ENCODE peak calls at places on chromosomes 6 and 20, in five cellular contexts. H, X, B, S and L are unnamed samples.

GRCh38 chr6:7468382-7469081 is 72.9 kb upstream of the DSP start:
- DNase-seq in S (no peak), H (no peak), B (no peak), X (peak; percentile 3), L (no peak)

GRCh38 chr6:56040271-56040670 is 164.9 kb upstream of the BMP5 start:
- DNase-seq in H (no peak), B (no peak), X (no peak), S (no peak), L (no peak)

GRCh38 chr20:47773381-47773786 is 11.9 kb downstream of the SULF2 start:
- DNase-seq in H (no peak), B (no peak), S (no peak), X (no peak), L (no peak)

GRCh38 chr20:34874094-34874654 is 1.5 kb upstream of the GGT7 start:
- DNase-seq in X (peak; percentile 17), H (peak; percentile 77), S (peak; percentile 16), B (peak; percentile 9), L (peak; percentile 33)

GRCh38 chr6:4319992-4320683 is 184.8 kb upstream of the ECI2 start:
- DNase-seq in X (no peak), H (peak; percentile 86), B (no peak), S (no peak), L (no peak)

GRCh38 chr6:93644611-93645010 is 225.3 kb upstream of the EPHA7 start:
- DNase-seq in S (no peak), B (no peak), X (no peak), H (no peak), L (no peak)

GRCh38 chr6:166570929-166571699 is 15.4 kb downstream of the RAMACL start:
- DNase-seq in S (no peak), X (no peak), H (no peak), B (no peak), L (no peak)

GRCh38 chr6:33620158-33620583 is 951 bp upstream of the ITPR3 start:
- DNase-seq in B (peak; percentile 14), H (no peak), S (peak; percentile 13), X (no peak), L (peak; percentile 22)

GRCh38 chr6:12208190-12208589 is 82.0 kb upstream of the EDN1 start:
- DNase-seq in S (no peak), X (no peak), H (no peak), B (no peak), L (no peak)

GRCh38 chr6:11418290-11418905 is 119.2 kb upstream of the TMEM170B start:
- DNase-seq in S (no peak), H (no peak), X (no peak), B (no peak), L (no peak)

GRCh38 chr6:85506441-85507093 is 56.7 kb downstream of the NT5E start:
- DNase-seq in B (no peak), H (no peak), S (no peak), X (no peak), L (no peak)

GRCh38 chr20:62284448-62284847 is 18.3 kb upstream of the ADRM1 start:
- DNase-seq in B (no peak), X (no peak), S (no peak), H (no peak), L (no peak)

GRCh38 chr6:144993870-144994269 is 708.7 kb downstream of the UTRN start:
- DNase-seq in H (no peak), B (no peak), S (no peak), X (no peak), L (no peak)

GRCh38 chr6:30557683-30557981 is 537 bp downstream of the PRR3 start:
- DNase-seq in H (no peak), S (no peak), X (no peak), B (no peak), L (no peak)

GRCh38 chr6:169452117-169452868 is 198.6 kb upstream of the THBS2 start:
- DNase-seq in X (no peak), B (no peak), H (no peak), S (no peak), L (no peak)

GRCh38 chr6:41346435-41346834 is 11.0 kb downstream of the NCR2 start:
- DNase-seq in B (no peak), H (no peak), X (no peak), S (no peak), L (no peak)

GRCh38 chr6:39653631-39654030 is 71.6 kb downstream of the KIF6 start:
- DNase-seq in B (no peak), X (no peak), H (no peak), S (no peak), L (no peak)

GRCh38 chr6:142822882-142823578 is 121.9 kb downstream of the HIVEP2 start:
- DNase-seq in S (no peak), X (no peak), H (peak; percentile 90), B (no peak), L (no peak)

GRCh38 chr6:35081426-35081851 is 59.7 kb downstream of the TCP11 start:
- DNase-seq in B (no peak), S (no peak), X (no peak), H (no peak), L (no peak)

GRCh38 chr20:36862857-36863668 is 12.9 kb upstream of the TLDC2 start:
- DNase-seq in X (no peak), B (no peak), H (no peak), S (no peak), L (no peak)

GRCh38 chr20:41862023-41862422 is 243.8 kb upstream of the CHD6 start:
- DNase-seq in B (no peak), H (no peak), S (no peak), X (no peak), L (no peak)

GRCh38 chr6:77456531-77457248 is 6.6 kb downstream of the HTR1B start:
- DNase-seq in X (no peak), H (no peak), B (no peak), S (no peak), L (no peak)

GRCh38 chr6:117616971-117617765 is 14.9 kb upstream of the GOPC start:
- DNase-seq in X (no peak), S (no peak), H (no peak), B (peak; percentile 12), L (no peak)

GRCh38 chr6:6942826-6943225 is 164.9 kb upstream of the RREB1 start:
- DNase-seq in S (no peak), X (no peak), H (no peak), B (no peak), L (no peak)

GRCh38 chr6:146357578-146358340 is 185.9 kb upstream of the RAB32 start:
- DNase-seq in H (no peak), B (no peak), X (no peak), S (no peak), L (no peak)

GRCh38 chr6:83603560-83603959 is 91.2 kb downstream of the PRSS35 start:
- DNase-seq in B (no peak), H (no peak), S (no peak), X (no peak), L (no peak)

GRCh38 chr20:50704971-50705370 is 13.6 kb upstream of the RIPOR3 start:
- DNase-seq in S (no peak), B (no peak), X (no peak), H (no peak), L (no peak)

GRCh38 chr6:28982476-28983266 is 22.4 kb downstream of the ZNF311 start:
- DNase-seq in X (no peak), S (no peak), H (peak; percentile 78), B (no peak), L (no peak)

GRCh38 chr6:127550403-127550802 is 26.6 kb upstream of the C6orf58 start:
- DNase-seq in X (no peak), H (no peak), S (no peak), B (no peak), L (no peak)

GRCh38 chr6:42316390-42316970 is 98.8 kb upstream of the MRPS10 start:
- DNase-seq in X (no peak), B (no peak), H (no peak), S (no peak), L (no peak)

GRCh38 chr6:44245391-44245911 is 1.4 kb upstream of the HSP90AB1 start:
- DNase-seq in X (no peak), H (no peak), B (no peak), S (no peak), L (no peak)

GRCh38 chr6:16049178-16049577 is 79.7 kb upstream of the MYLIP start:
- DNase-seq in H (no peak), X (no peak), B (no peak), S (no peak), L (no peak)

GRCh38 chr20:35490736-35491181 is 35.4 kb downstream of the CEP250 start:
- DNase-seq in S (peak; percentile 28), B (peak; percentile 19), X (peak; percentile 14), H (no peak), L (peak; percentile 35)